ENCODE peak calls at places on chromosomes 6 and 20, in seven cellular contexts. One of them, this sample, is unnamed.

GRCh38 chr20:50142812-50143211 is 10.7 kb downstream of the PEDS1 start:
- DNase-seq in fibroblast of villous mesenchyme: no peak
- DNase-seq in glutamatergic neuron: no peak
- DNase-seq in A549: no peak
- DNase-seq in CD8-positive, alpha-beta T cell: no peak
- DNase-seq in Peyer's patch: no peak
- DNase-seq in GM10248: no peak
- DNase-seq in this sample: no peak

GRCh38 chr6:99563056-99563723 is 5.3 kb downstream of the CCNC start:
- DNase-seq in glutamatergic neuron: no peak
- DNase-seq in fibroblast of villous mesenchyme: no peak
- DNase-seq in Peyer's patch: no peak
- DNase-seq in CD8-positive, alpha-beta T cell: no peak
- DNase-seq in GM10248: no peak
- DNase-seq in A549: no peak
- DNase-seq in this sample: no peak

GRCh38 chr20:41085606-41086005 is 51.7 kb upstream of the PLCG1 start:
- DNase-seq in glutamatergic neuron: no peak
- DNase-seq in fibroblast of villous mesenchyme: no peak
- DNase-seq in GM10248: no peak
- DNase-seq in Peyer's patch: no peak
- DNase-seq in A549: no peak
- DNase-seq in CD8-positive, alpha-beta T cell: no peak
- DNase-seq in this sample: no peak

GRCh38 chr6:143164565-143165105 is 103.9 kb downstream of the AIG1 start:
- DNase-seq in fibroblast of villous mesenchyme: peak
- DNase-seq in Peyer's patch: no peak
- DNase-seq in GM10248: no peak
- DNase-seq in CD8-positive, alpha-beta T cell: no peak
- DNase-seq in A549: no peak
- DNase-seq in glutamatergic neuron: no peak
- DNase-seq in this sample: no peak

GRCh38 chr20:20665200-20665599 is 47.2 kb downstream of the RALGAPA2 start:
- DNase-seq in GM10248: no peak
- DNase-seq in fibroblast of villous mesenchyme: no peak
- DNase-seq in A549: no peak
- DNase-seq in glutamatergic neuron: no peak
- DNase-seq in Peyer's patch: no peak
- DNase-seq in CD8-positive, alpha-beta T cell: no peak
- DNase-seq in this sample: no peak

GRCh38 chr6:160790028-160790792 is 88.2 kb downstream of the PLG start:
- DNase-seq in CD8-positive, alpha-beta T cell: no peak
- DNase-seq in glutamatergic neuron: no peak
- DNase-seq in Peyer's patch: no peak
- DNase-seq in A549: no peak
- DNase-seq in GM10248: no peak
- DNase-seq in fibroblast of villous mesenchyme: no peak
- DNase-seq in this sample: peak

GRCh38 chr6:158043586-158044524 is 62.2 kb downstream of the SYNJ2 start:
- DNase-seq in CD8-positive, alpha-beta T cell: no peak
- DNase-seq in A549: no peak
- DNase-seq in Peyer's patch: no peak
- DNase-seq in glutamatergic neuron: no peak
- DNase-seq in GM10248: no peak
- DNase-seq in fibroblast of villous mesenchyme: no peak
- DNase-seq in this sample: no peak

GRCh38 chr6:40894962-40895799 is 143.8 kb downstream of the UNC5CL start:
- DNase-seq in Peyer's patch: no peak
- DNase-seq in GM10248: no peak
- DNase-seq in glutamatergic neuron: peak
- DNase-seq in A549: peak
- DNase-seq in fibroblast of villous mesenchyme: peak
- DNase-seq in CD8-positive, alpha-beta T cell: no peak
- DNase-seq in this sample: peak

GRCh38 chr20:54267510-54268003 is 59.7 kb downstream of the PFDN4 start:
- DNase-seq in Peyer's patch: no peak
- DNase-seq in glutamatergic neuron: no peak
- DNase-seq in GM10248: no peak
- DNase-seq in A549: no peak
- DNase-seq in fibroblast of villous mesenchyme: no peak
- DNase-seq in CD8-positive, alpha-beta T cell: no peak
- DNase-seq in this sample: no peak

GRCh38 chr6:551405-551804 is 105.5 kb downstream of the HUS1B start:
- DNase-seq in Peyer's patch: no peak
- DNase-seq in CD8-positive, alpha-beta T cell: no peak
- DNase-seq in fibroblast of villous mesenchyme: peak
- DNase-seq in A549: no peak
- DNase-seq in GM10248: peak
- DNase-seq in glutamatergic neuron: peak
- DNase-seq in this sample: peak

GRCh38 chr6:153963352-153963751 is 75.7 kb upstream of the OPRM1 start:
- DNase-seq in A549: no peak
- DNase-seq in Peyer's patch: no peak
- DNase-seq in fibroblast of villous mesenchyme: no peak
- DNase-seq in CD8-positive, alpha-beta T cell: no peak
- DNase-seq in glutamatergic neuron: no peak
- DNase-seq in GM10248: no peak
- DNase-seq in this sample: no peak

GRCh38 chr20:11791316-11792228 is 126.1 kb upstream of the BTBD3 start:
- DNase-seq in Peyer's patch: no peak
- DNase-seq in glutamatergic neuron: no peak
- DNase-seq in fibroblast of villous mesenchyme: no peak
- DNase-seq in A549: no peak
- DNase-seq in GM10248: no peak
- DNase-seq in CD8-positive, alpha-beta T cell: no peak
- DNase-seq in this sample: no peak

GRCh38 chr20:32982617-32983458 is 21.4 kb downstream of the SUN5 start:
- DNase-seq in GM10248: no peak
- DNase-seq in Peyer's patch: no peak
- DNase-seq in A549: no peak
- DNase-seq in glutamatergic neuron: peak
- DNase-seq in fibroblast of villous mesenchyme: no peak
- DNase-seq in CD8-positive, alpha-beta T cell: no peak
- DNase-seq in this sample: no peak

GRCh38 chr6:148524509-148524908 is 181.9 kb downstream of the SASH1 start:
- DNase-seq in glutamatergic neuron: no peak
- DNase-seq in A549: no peak
- DNase-seq in Peyer's patch: no peak
- DNase-seq in fibroblast of villous mesenchyme: peak
- DNase-seq in GM10248: no peak
- DNase-seq in CD8-positive, alpha-beta T cell: no peak
- DNase-seq in this sample: no peak

GRCh38 chr20:25297141-25297905 is 49.4 kb downstream of the PYGB start:
- DNase-seq in Peyer's patch: no peak
- DNase-seq in fibroblast of villous mesenchyme: no peak
- DNase-seq in A549: no peak
- DNase-seq in GM10248: peak
- DNase-seq in glutamatergic neuron: no peak
- DNase-seq in CD8-positive, alpha-beta T cell: no peak
- DNase-seq in this sample: no peak

GRCh38 chr6:47306887-47307286 is 2.8 kb downstream of the TNFRSF21 start:
- DNase-seq in CD8-positive, alpha-beta T cell: no peak
- DNase-seq in Peyer's patch: no peak
- DNase-seq in GM10248: no peak
- DNase-seq in fibroblast of villous mesenchyme: no peak
- DNase-seq in A549: no peak
- DNase-seq in glutamatergic neuron: no peak
- DNase-seq in this sample: no peak

GRCh38 chr6:1781152-1781848 is 171.6 kb downstream of the FOXC1 start:
- DNase-seq in GM10248: no peak
- DNase-seq in fibroblast of villous mesenchyme: no peak
- DNase-seq in A549: no peak
- DNase-seq in CD8-positive, alpha-beta T cell: no peak
- DNase-seq in glutamatergic neuron: no peak
- DNase-seq in Peyer's patch: no peak
- DNase-seq in this sample: no peak

GRCh38 chr6:19052219-19052618 is 665.1 kb downstream of the RNF144B start:
- DNase-seq in glutamatergic neuron: no peak
- DNase-seq in GM10248: no peak
- DNase-seq in A549: no peak
- DNase-seq in Peyer's patch: no peak
- DNase-seq in CD8-positive, alpha-beta T cell: no peak
- DNase-seq in fibroblast of villous mesenchyme: peak
- DNase-seq in this sample: no peak

DNA sequence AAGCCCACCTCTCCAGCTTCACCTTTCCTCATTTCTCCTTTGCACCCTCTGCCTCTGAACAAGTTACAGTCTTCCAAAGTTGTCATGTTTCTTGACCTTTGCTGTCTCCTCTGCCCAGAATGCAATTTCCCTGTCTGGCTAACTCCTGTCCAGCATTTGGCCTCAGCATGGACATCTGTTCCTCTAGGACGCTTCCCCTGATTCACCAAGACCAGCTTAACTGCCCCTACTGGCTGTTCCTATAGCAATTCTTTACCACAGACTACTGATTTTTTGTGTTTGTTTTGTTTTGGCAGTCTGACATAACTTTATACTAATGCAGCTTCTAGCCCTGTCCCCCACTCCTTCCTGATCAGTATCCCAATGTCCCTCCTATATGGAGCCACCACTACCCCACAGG is 13.4 kb downstream of the GNL1 start:
- DNase-seq in Peyer's patch: no peak
- DNase-seq in GM10248: no peak
- DNase-seq in fibroblast of villous mesenchyme: no peak
- DNase-seq in A549: peak
- DNase-seq in glutamatergic neuron: no peak
- DNase-seq in CD8-positive, alpha-beta T cell: no peak
- DNase-seq in this sample: no peak
- TF ChIP-seq CTCF in Peyer's patch: no peak
- TF ChIP-seq CTCF in GM10248: no peak
- TF ChIP-seq CTCF in fibroblast of villous mesenchyme: peak
- TF ChIP-seq CTCF in A549: no peak
- TF ChIP-seq CTCF in glutamatergic neuron: no peak
- TF ChIP-seq CTCF in CD8-positive, alpha-beta T cell: no peak
- TF ChIP-seq CTCF in this sample: no peak

GRCh38 chr6:109183109-109183508 is 87.8 kb downstream of the CEP57L1 start:
- DNase-seq in CD8-positive, alpha-beta T cell: no peak
- DNase-seq in Peyer's patch: no peak
- DNase-seq in fibroblast of villous mesenchyme: no peak
- DNase-seq in glutamatergic neuron: no peak
- DNase-seq in A549: no peak
- DNase-seq in GM10248: no peak
- DNase-seq in this sample: no peak
- TF ChIP-seq CTCF in CD8-positive, alpha-beta T cell: no peak
- TF ChIP-seq CTCF in Peyer's patch: peak
- TF ChIP-seq CTCF in fibroblast of villous mesenchyme: no peak
- TF ChIP-seq CTCF in glutamatergic neuron: no peak
- TF ChIP-seq CTCF in A549: peak
- TF ChIP-seq CTCF in GM10248: no peak
- TF ChIP-seq CTCF in this sample: no peak

DNA sequence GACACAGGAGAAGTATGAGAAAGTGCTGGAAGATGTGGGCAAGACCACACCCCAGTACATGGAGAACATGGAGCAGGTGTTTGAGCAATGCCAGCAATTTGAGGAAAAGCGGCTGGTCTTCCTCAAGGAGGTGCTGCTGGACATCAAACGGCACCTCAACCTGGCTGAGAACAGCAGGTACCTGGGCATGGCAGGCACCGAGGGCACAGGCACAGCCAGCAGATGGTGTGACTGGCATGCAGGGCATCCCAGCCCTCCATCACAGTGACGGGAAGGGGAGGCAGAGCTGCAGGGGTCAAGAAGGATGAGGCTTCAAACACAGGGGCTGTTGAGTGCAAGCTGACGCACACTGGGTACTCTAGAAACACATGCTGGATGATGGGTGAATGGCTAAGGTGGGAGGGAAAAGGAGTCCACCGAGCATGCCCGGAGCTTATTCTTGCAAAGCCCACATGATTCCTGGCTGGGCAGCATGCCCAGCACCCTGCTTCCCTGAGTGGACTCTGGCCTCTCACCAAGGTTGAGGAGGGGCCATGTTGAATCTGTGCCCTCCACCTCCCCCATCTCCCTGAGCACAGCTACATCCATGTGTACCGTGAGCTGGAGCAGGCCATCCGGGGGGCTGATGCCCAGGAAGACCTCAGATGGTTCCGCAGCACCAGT is 26.3 kb downstream of the SPDEF start:
- DNase-seq in GM10248: no peak
- DNase-seq in glutamatergic neuron: no peak
- DNase-seq in Peyer's patch: no peak
- DNase-seq in CD8-positive, alpha-beta T cell: no peak
- DNase-seq in fibroblast of villous mesenchyme: no peak
- DNase-seq in A549: no peak
- DNase-seq in this sample: no peak
- TF ChIP-seq CTCF in GM10248: peak
- TF ChIP-seq CTCF in glutamatergic neuron: no peak
- TF ChIP-seq CTCF in Peyer's patch: peak
- TF ChIP-seq CTCF in CD8-positive, alpha-beta T cell: no peak
- TF ChIP-seq CTCF in fibroblast of villous mesenchyme: no peak
- TF ChIP-seq CTCF in A549: no peak
- TF ChIP-seq CTCF in this sample: no peak

GRCh38 chr6:43170452-43171283 is at the start of gene SRF:
- DNase-seq in glutamatergic neuron: peak
- DNase-seq in fibroblast of villous mesenchyme: peak
- DNase-seq in Peyer's patch: peak
- DNase-seq in CD8-positive, alpha-beta T cell: peak
- DNase-seq in A549: peak
- DNase-seq in GM10248: peak
- DNase-seq in this sample: peak
- TF ChIP-seq CTCF in glutamatergic neuron: no peak
- TF ChIP-seq CTCF in fibroblast of villous mesenchyme: no peak
- TF ChIP-seq CTCF in Peyer's patch: no peak
- TF ChIP-seq CTCF in CD8-positive, alpha-beta T cell: no peak
- TF ChIP-seq CTCF in A549: no peak
- TF ChIP-seq CTCF in GM10248: no peak
- TF ChIP-seq CTCF in this sample: no peak

This sample was measured in nephron progenitor cell.